ENCODE peak calls at places on chromosomes 1 and 21, in five cellular contexts. K is RWPE1; B is mammary epithelial cell; I is CD4-positive, alpha-beta T cell; N is lower lobe of right lung. W is an unnamed sample.

GRCh38 chr1:52629021-52629643 is 3.8 kb upstream of the SHISAL2A start:
- DNase-seq in K (no peak), B (no peak), I (no peak), N (no peak), W (no peak)

GRCh38 chr1:117210831-117211261 is at the start of gene VTCN1:
- DNase-seq in K (peak), B (peak), I (no peak), N (peak), W (peak)

GRCh38 chr21:25092441-25093011 is 514.8 kb downstream of the MRPL39 start:
- DNase-seq in K (no peak), B (no peak), I (no peak), N (no peak), W (peak)

GRCh38 chr1:47709302-47710074 is 271.6 kb downstream of the FOXD2 start:
- DNase-seq in K (peak), B (no peak), I (no peak), N (no peak), W (no peak)

GRCh38 chr1:12166834-12167492 is at the start of gene TNFRSF1B:
- DNase-seq in K (peak), B (peak), I (peak), N (peak), W (peak)

GRCh38 chr1:11828511-11828910 is 19.1 kb downstream of the NPPA start:
- DNase-seq in K (no peak), B (no peak), I (no peak), N (no peak), W (no peak)

GRCh38 chr1:182340233-182341058 is 51.1 kb downstream of the GLUL start:
- DNase-seq in K (no peak), B (no peak), I (no peak), N (no peak), W (no peak)

GRCh38 chr1:44543064-44543815 is 131.0 kb downstream of the TMEM53 start:
- DNase-seq in K (no peak), B (no peak), I (no peak), N (no peak), W (no peak)

GRCh38 chr1:203189951-203190352 is 3.4 kb upstream of the CHI3L1 start:
- DNase-seq in K (no peak), B (no peak), I (no peak), N (no peak), W (no peak)

GRCh38 chr1:245306628-245307410 is 152.0 kb downstream of the KIF26B start:
- DNase-seq in K (no peak), B (no peak), I (no peak), N (no peak), W (no peak)

GRCh38 chr1:92446990-92447681 is 39.6 kb downstream of the GFI1 start:
- DNase-seq in K (peak), B (peak), I (no peak), N (no peak), W (no peak)

GRCh38 chr1:17919525-17920439 is 164.6 kb downstream of the ACTL8 start:
- DNase-seq in K (peak), B (peak), I (no peak), N (no peak), W (no peak)

GRCh38 chr1:224340711-224341384 is 10.9 kb upstream of the NVL start:
- DNase-seq in K (no peak), B (no peak), I (peak), N (peak), W (peak)

GRCh38 chr1:240417317-240417716 is 194.6 kb downstream of the GREM2 start:
- DNase-seq in K (no peak), B (no peak), I (no peak), N (no peak), W (no peak)

GRCh38 chr1:200437556-200438203 is 27.8 kb upstream of the ZNF281 start:
- DNase-seq in K (no peak), B (no peak), I (no peak), N (no peak), W (no peak)

GRCh38 chr1:109634771-109635750 is 15.4 kb downstream of the AMPD2 start:
- DNase-seq in K (no peak), B (no peak), I (no peak), N (no peak), W (no peak)

GRCh38 chr1:154159554-154159953 is 4.7 kb upstream of the NUP210L start:
- DNase-seq in K (no peak), B (no peak), I (no peak), N (no peak), W (no peak)

GRCh38 chr21:39003982-39004775 is 179.1 kb downstream of the PSMG1 start:
- DNase-seq in K (no peak), B (no peak), I (no peak), N (no peak), W (no peak)

GRCh38 chr1:228854907-228855306 is 119.6 kb downstream of the RHOU start:
- DNase-seq in K (no peak), B (no peak), I (no peak), N (no peak), W (no peak)

GRCh38 chr21:19400223-19400770 is 996.7 kb upstream of the TMPRSS15 start:
- DNase-seq in K (no peak), B (no peak), I (no peak), N (no peak), W (no peak)

GRCh38 chr1:180611016-180611930 is 20.5 kb upstream of the XPR1 start:
- DNase-seq in K (peak), B (peak), I (no peak), N (no peak), W (no peak)
- H3K27ac ChIP-seq in K (no peak), B (peak), I (no peak), N (peak), W (peak)

GRCh38 chr1:205849619-205850355 is at the start of gene PM20D1:
- DNase-seq in K (no peak), B (no peak), I (peak), N (peak), W (peak)
- H3K27ac ChIP-seq in K (no peak), B (no peak), I (peak), N (peak), W (no peak)

GRCh38 chr1:25727819-25728286 is 72.1 kb upstream of the SELENON start:
- DNase-seq in K (no peak), B (no peak), I (no peak), N (no peak), W (peak)
- H3K27ac ChIP-seq in K (no peak), B (no peak), I (no peak), N (peak), W (no peak)

DNA sequence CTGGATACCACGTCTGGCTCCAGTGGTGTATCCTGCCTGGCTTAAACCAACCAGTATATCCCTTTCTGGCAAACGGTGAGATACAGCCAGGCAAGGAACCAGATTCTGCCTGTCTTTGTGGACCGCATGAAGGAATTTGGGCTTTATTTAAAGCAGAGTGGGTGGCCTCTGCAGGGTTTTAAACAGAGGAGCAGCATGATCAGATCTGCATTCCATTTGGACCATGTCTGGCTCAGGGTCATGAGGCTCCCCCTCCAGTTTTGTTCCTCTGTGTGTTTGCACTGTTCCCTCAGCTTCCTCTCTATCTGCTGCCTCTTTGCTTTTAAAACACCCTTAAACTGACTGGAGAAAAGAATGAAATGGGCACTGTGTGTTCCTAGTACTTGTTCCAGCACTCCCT is 195.0 kb downstream of the GIPC2 start:
- DNase-seq in K (no peak), B (no peak), I (no peak), N (no peak), W (no peak)
- H3K27ac ChIP-seq in K (no peak), B (no peak), I (no peak), N (no peak), W (no peak)

GRCh38 chr1:234861761-234862160 is 251.8 kb upstream of the IRF2BP2 start:
- DNase-seq in K (no peak), B (no peak), I (no peak), N (no peak), W (no peak)
- H3K27ac ChIP-seq in K (no peak), B (no peak), I (no peak), N (no peak), W (no peak)

DNA sequence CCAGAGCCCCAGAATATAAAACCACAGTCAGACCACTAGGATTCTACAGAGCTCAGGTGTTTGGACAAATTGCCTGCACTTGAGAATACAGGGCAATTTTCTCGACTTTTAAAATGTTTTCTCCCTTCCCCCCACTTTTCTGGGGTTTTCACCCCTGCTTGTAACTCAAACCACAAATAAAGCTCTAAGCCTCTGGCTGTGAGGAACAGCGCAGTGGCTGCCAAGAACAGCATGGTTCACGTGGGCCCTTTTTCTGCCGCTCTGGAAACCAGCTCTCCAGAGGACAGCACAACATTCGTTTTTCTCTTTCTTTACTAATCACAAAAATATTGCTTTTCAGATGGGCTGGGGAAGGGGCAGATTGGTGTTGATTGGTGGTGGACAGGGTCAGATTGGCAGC is 102.2 kb upstream of the JUN start:
- DNase-seq in K (no peak), B (no peak), I (no peak), N (no peak), W (peak)
- H3K27ac ChIP-seq in K (no peak), B (no peak), I (no peak), N (peak), W (peak)

GRCh38 chr1:172431721-172432192 is 11.3 kb downstream of the C1orf105 start:
- DNase-seq in K (no peak), B (peak), I (peak), N (peak), W (no peak)
- H3K27ac ChIP-seq in K (no peak), B (peak), I (peak), N (peak), W (no peak)